ENCODE peak calls at places on chromosomes 7 and 10, in five cellular contexts. Y, O, N, M and H are unnamed samples.

GRCh38 chr10:71776528-71776927 is 3.2 kb upstream of the VSIR start:
- DNase-seq in N (peak; percentile 12), Y (peak; percentile 97), M (no peak), O (no peak), H (no peak)

GRCh38 chr10:77247076-77247561 is 390.5 kb downstream of the KCNMA1 start:
- DNase-seq in N (no peak), M (no peak), Y (no peak), O (no peak), H (no peak)

GRCh38 chr7:67809586-67809985 is 813.0 kb downstream of the TYW1 start:
- DNase-seq in Y (no peak), M (no peak), N (no peak), O (no peak), H (no peak)

GRCh38 chr10:32459072-32459703 is 13.2 kb downstream of the CCDC7 start:
- DNase-seq in O (no peak), N (no peak), M (no peak), Y (no peak), H (no peak)

GRCh38 chr10:59027975-59028640 is 148.3 kb upstream of the PHYHIPL start:
- DNase-seq in Y (no peak), O (no peak), N (no peak), M (no peak), H (no peak)

GRCh38 chr7:36006656-36007229 is 146.3 kb upstream of the EEPD1 start:
- DNase-seq in M (no peak), O (no peak), Y (no peak), N (no peak), H (no peak)

GRCh38 chr7:84193787-84194186 is 802 bp downstream of the SEMA3A start:
- DNase-seq in O (no peak), M (no peak), Y (no peak), N (peak; percentile 58), H (no peak)

GRCh38 chr10:106711313-106711906 is 453.1 kb downstream of the SORCS1 start:
- DNase-seq in N (peak; percentile 40), O (no peak), Y (peak; percentile 64), M (no peak), H (no peak)

GRCh38 chr10:4280481-4281206 is 495.6 kb upstream of the KLF6 start:
- DNase-seq in M (no peak), N (no peak), O (peak; percentile 56), Y (no peak), H (no peak)

GRCh38 chr7:20408467-20408826 is 77.7 kb downstream of the ITGB8 start:
- DNase-seq in M (no peak), N (peak; percentile 61), O (no peak), Y (no peak), H (no peak)

GRCh38 chr10:10891437-10891836 is 126.2 kb upstream of the CELF2 start:
- DNase-seq in M (no peak), N (no peak), Y (no peak), O (no peak), H (no peak)

GRCh38 chr7:157278791-157279678 is 57.8 kb upstream of the DNAJB6 start:
- DNase-seq in N (no peak), O (no peak), M (no peak), Y (no peak), H (peak; percentile 73)

GRCh38 chr7:148527717-148528168 is 62.8 kb upstream of the C7orf33 start:
- DNase-seq in M (peak; percentile 56), O (peak; percentile 63), Y (peak; percentile 87), N (peak; percentile 96), H (peak; percentile 53)